ENCODE peak calls at places on chromosomes 5 and 9, in five cellular contexts. Q is HCT116, W is GM12878, J is K562, G is H1. H is an unnamed sample.
A peak's percentile ranks its signal among the peaks of the same experiment; 100 is the strongest.

GRCh38 chr9:72351538-72352453 is 13.2 kb downstream of the ZFAND5 start:
- DNase-seq in Q (no peak), W (no peak), J (no peak), G (no peak), H (no peak)

GRCh38 chr9:110538621-110539020 is 40.9 kb downstream of the SVEP1 start:
- DNase-seq in Q (no peak), W (no peak), J (no peak), G (no peak), H (no peak)

GRCh38 chr5:126594077-126594476 is 942 bp downstream of the ALDH7A1 start:
- DNase-seq in Q (no peak), W (no peak), J (no peak), G (no peak), H (no peak)

GRCh38 chr5:102271759-102272158 is 24.3 kb downstream of the SLCO4C1 start:
- DNase-seq in Q (no peak), W (no peak), J (no peak), G (no peak), H (peak; percentile 27)

GRCh38 chr5:163347671-163348070 is 89.7 kb upstream of the CCNG1 start:
- DNase-seq in Q (peak; percentile 51), W (peak; percentile 21), J (peak; percentile 67), G (peak; percentile 69), H (peak; percentile 59)

GRCh38 chr5:89087551-89088318 is 204.8 kb upstream of the MEF2C start:
- DNase-seq in Q (no peak), W (no peak), J (no peak), G (peak; percentile 45), H (no peak)

GRCh38 chr5:141785135-141785534 is 93.1 kb downstream of the PCDH1 start:
- DNase-seq in Q (no peak), W (no peak), J (no peak), G (no peak), H (no peak)

GRCh38 chr5:146754621-146755020 is 123.9 kb downstream of the PPP2R2B start:
- DNase-seq in Q (no peak), W (no peak), J (no peak), G (no peak), H (no peak)

GRCh38 chr5:54721951-54722654 is 204.5 kb downstream of the SNX18 start:
- DNase-seq in Q (no peak), W (no peak), J (no peak), G (no peak), H (no peak)

GRCh38 chr5:80884851-80885697 is 75.1 kb upstream of the RASGRF2 start:
- DNase-seq in Q (no peak), W (no peak), J (no peak), G (no peak), H (no peak)

GRCh38 chr5:34497031-34497808 is 158.9 kb upstream of the RAI14 start:
- DNase-seq in Q (no peak), W (no peak), J (no peak), G (no peak), H (no peak)

GRCh38 chr5:54669845-54670635 is 152.5 kb downstream of the SNX18 start:
- DNase-seq in Q (no peak), W (no peak), J (no peak), G (no peak), H (no peak)

GRCh38 chr5:139633295-139634027 is 14.7 kb upstream of the CXXC5 start:
- DNase-seq in Q (no peak), W (no peak), J (peak; percentile 77), G (peak; percentile 83), H (peak; percentile 76)

GRCh38 chr9:128104171-128104618 is 23.3 kb downstream of the PTGES2 start:
- DNase-seq in Q (no peak), W (no peak), J (no peak), G (no peak), H (peak; percentile 87)

GRCh38 chr9:110776207-110776606 is 107.6 kb downstream of the MUSK start:
- DNase-seq in Q (no peak), W (no peak), J (no peak), G (no peak), H (no peak)

GRCh38 chr5:6181147-6181729 is 197.1 kb downstream of the MED10 start:
- DNase-seq in Q (no peak), W (no peak), J (no peak), G (no peak), H (no peak)

GRCh38 chr5:134226441-134227192 is 744 bp upstream of the PPP2CA start:
- DNase-seq in Q (no peak), W (no peak), J (no peak), G (no peak), H (peak; percentile 29)

GRCh38 chr5:180034564-180034963 is 37.0 kb downstream of the RNF130 start:
- DNase-seq in Q (no peak), W (no peak), J (no peak), G (no peak), H (no peak)

GRCh38 chr5:137465930-137466329 is 33.2 kb downstream of the SPOCK1 start:
- DNase-seq in Q (no peak), W (no peak), J (no peak), G (no peak), H (no peak)

GRCh38 chr9:33637881-33638280 is 113.8 kb downstream of the ANKRD18B start:
- DNase-seq in Q (no peak), W (no peak), J (no peak), G (no peak), H (no peak)

GRCh38 chr9:95726756-95727155 is 148.7 kb upstream of the ERCC6L2 start:
- DNase-seq in Q (peak; percentile 26), W (no peak), J (peak; percentile 15), G (no peak), H (peak; percentile 48)

GRCh38 chr9:128416014-128416413 is 4.6 kb upstream of the CERCAM start:
- DNase-seq in Q (no peak), W (no peak), J (no peak), G (no peak), H (no peak)

GRCh38 chr5:14525397-14525796 is 56.2 kb upstream of the OTULINL start:
- DNase-seq in Q (no peak), W (no peak), J (no peak), G (no peak), H (no peak)

GRCh38 chr5:133385346-133385745 is 227.0 kb downstream of the FSTL4 start:
- DNase-seq in Q (no peak), W (no peak), J (no peak), G (no peak), H (no peak)

GRCh38 chr9:6667633-6668280 is 22.2 kb upstream of the GLDC start:
- DNase-seq in Q (no peak), W (no peak), J (peak; percentile 16), G (no peak), H (no peak)

GRCh38 chr9:134460904-134461303 is 134.6 kb downstream of the RXRA start:
- DNase-seq in Q (no peak), W (no peak), J (no peak), G (no peak), H (no peak)

GRCh38 chr5:149618581-149619248 is 37.4 kb downstream of the ARHGEF37 start:
- DNase-seq in Q (peak; percentile 47), W (peak; percentile 62), J (peak; percentile 76), G (peak; percentile 56), H (peak; percentile 53)

GRCh38 chr9:126070071-126070470 is 256.6 kb upstream of the MVB12B start:
- DNase-seq in Q (no peak), W (no peak), J (no peak), G (no peak), H (no peak)

GRCh38 chr5:116032094-116032517 is at the start of gene ARL14EPL:
- DNase-seq in Q (peak; percentile 99), W (no peak), J (peak; percentile 20), G (no peak), H (peak; percentile 47)

GRCh38 chr5:157328277-157328912 is 62.5 kb downstream of the CYFIP2 start:
- DNase-seq in Q (peak; percentile 58), W (no peak), J (peak; percentile 87), G (peak; percentile 54), H (peak; percentile 73)

GRCh38 chr5:176754376-176754942 is 55.9 kb upstream of the UNC5A start:
- DNase-seq in Q (no peak), W (no peak), J (no peak), G (no peak), H (no peak)

GRCh38 chr9:93198117-93198838 is 14.3 kb downstream of the WNK2 start:
- DNase-seq in Q (no peak), W (no peak), J (no peak), G (no peak), H (no peak)

GRCh38 chr9:93200989-93201339 is 17.0 kb downstream of the WNK2 start:
- DNase-seq in Q (no peak), W (no peak), J (no peak), G (no peak), H (peak; percentile 55)

GRCh38 chr9:93202919-93203712 is 19.2 kb downstream of the WNK2 start:
- DNase-seq in Q (no peak), W (no peak), J (no peak), G (no peak), H (no peak)

GRCh38 chr9:93198839-93199625 is 15.1 kb downstream of the WNK2 start:
- DNase-seq in Q (no peak), W (no peak), J (no peak), G (no peak), H (no peak)

DNA sequence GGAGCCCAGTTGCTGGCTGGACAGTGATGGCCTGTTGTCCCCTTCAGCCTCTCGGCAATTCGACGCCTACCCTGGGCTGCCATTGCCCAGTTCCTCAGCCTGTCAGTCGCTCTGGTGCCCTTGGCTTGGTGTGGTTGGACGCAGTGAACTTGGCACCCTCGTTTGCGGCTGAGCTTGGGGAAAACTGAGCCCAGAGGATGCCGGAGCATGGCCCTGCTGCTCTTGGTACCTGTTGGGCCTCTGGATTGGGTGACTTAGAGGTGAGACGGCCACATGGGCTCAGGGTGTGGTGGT is 16.5 kb downstream of the WNK2 start:
- DNase-seq in Q (no peak), W (no peak), J (no peak), G (no peak), H (no peak)
- TF ChIP-seq SRF in Q (no peak), W (no peak), J (no peak), G (no peak), H (no peak)

DNA sequence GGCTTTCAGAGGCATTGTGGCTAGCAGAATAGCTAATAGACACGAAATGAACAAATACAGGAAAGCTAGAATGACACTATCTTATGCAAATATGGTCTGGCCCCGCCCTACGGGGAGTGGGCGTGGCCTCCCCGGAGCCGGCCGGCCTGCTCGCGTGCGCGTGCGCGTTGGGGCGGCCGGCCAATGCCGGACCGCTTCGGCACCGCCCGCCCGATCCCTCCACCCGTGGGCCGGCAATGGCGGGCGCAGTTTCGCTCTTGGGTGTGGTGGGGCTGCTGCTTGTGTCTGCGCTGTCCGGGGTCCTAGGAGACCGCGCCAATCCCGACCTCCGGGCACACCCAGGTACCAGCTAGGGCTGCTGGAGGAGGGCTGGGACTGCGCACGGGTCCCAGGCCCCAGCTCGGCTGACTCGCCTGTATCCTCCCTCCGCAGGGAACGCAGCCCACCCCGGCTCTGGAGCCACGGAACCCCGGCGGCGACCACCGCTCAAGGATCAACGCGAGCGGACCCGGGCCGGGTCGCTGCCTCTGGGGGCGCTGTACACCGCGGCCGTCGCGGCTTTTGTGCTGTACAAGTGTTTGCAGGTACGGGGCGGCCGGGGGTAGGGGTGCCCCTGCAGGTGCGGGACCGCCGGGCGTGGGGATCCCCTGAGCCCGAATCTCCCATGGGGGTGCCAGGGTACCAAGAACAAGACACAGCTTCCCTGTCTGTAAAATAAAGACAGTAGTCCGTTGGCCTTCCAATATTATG is at the start of gene CCDC107:
- DNase-seq in Q (no peak), W (no peak), J (peak; percentile 96), G (peak; percentile 90), H (peak; percentile 70)
- TF ChIP-seq SRF in Q (no peak), W (no peak), J (no peak), G (no peak), H (no peak)

GRCh38 chr5:131466171-131466766 is 168.8 kb downstream of the RAPGEF6 start:
- DNase-seq in Q (no peak), W (no peak), J (no peak), G (no peak), H (no peak)
- TF ChIP-seq SRF in Q (no peak), W (no peak), J (no peak), G (no peak), H (no peak)

GRCh38 chr5:39948867-39949468 is 524.2 kb upstream of the DAB2 start:
- DNase-seq in Q (peak; percentile 69), W (peak; percentile 7), J (peak; percentile 50), G (no peak), H (peak; percentile 68)
- TF ChIP-seq SRF in Q (no peak), W (no peak), J (no peak), G (no peak), H (no peak)

H was measured in HepG2.